ENCODE peak calls at places on chromosomes 13 and 19, in four cellular contexts. Z, M, W and L are unnamed samples.

GRCh38 chr19:4543444-4543843 is 3.6 kb upstream of the LRG1 start:
- DNase-seq in Z (no peak), M (no peak), W (no peak), L (no peak)

GRCh38 chr13:28466151-28466550 is 28.8 kb downstream of the FLT1 start:
- DNase-seq in Z (no peak), M (no peak), W (no peak), L (no peak)

GRCh38 chr19:35666251-35666913 is at the start of gene UPK1A:
- DNase-seq in Z (no peak), M (no peak), W (no peak), L (no peak)

GRCh38 chr13:76917096-76917495 is 30.9 kb upstream of the KCTD12 start:
- DNase-seq in Z (no peak), M (no peak), W (peak; percentile 11), L (no peak)

GRCh38 chr13:94617389-94618000 is 15.8 kb downstream of the GPR180 start:
- DNase-seq in Z (no peak), M (peak; percentile 21), W (peak; percentile 37), L (peak; percentile 35)

GRCh38 chr13:65159803-65160202 is 2070.3 kb downstream of the PCDH9 start:
- DNase-seq in Z (no peak), M (no peak), W (no peak), L (no peak)

GRCh38 chr19:3608079-3608641 is 1.5 kb upstream of the TBXA2R start:
- DNase-seq in Z (no peak), M (no peak), W (peak; percentile 89), L (no peak)

GRCh38 chr19:13012690-13013608 is 17.7 kb downstream of the NFIX start:
- DNase-seq in Z (no peak), M (peak; percentile 52), W (peak; percentile 78), L (peak; percentile 68)

GRCh38 chr19:58572818-58573657 is at the start of gene MZF1:
- DNase-seq in Z (peak; percentile 99), M (peak; percentile 99), W (peak; percentile 100), L (peak; percentile 100)

GRCh38 chr19:30128211-30128610 is 186.2 kb downstream of the URI1 start:
- DNase-seq in Z (no peak), M (no peak), W (no peak), L (no peak)

GRCh38 chr13:81304121-81304659 is 963.3 kb upstream of the SPRY2 start:
- DNase-seq in Z (no peak), M (no peak), W (no peak), L (no peak)

GRCh38 chr19:9839415-9839814 is 4.3 kb downstream of the PIN1 start:
- DNase-seq in Z (no peak), M (no peak), W (no peak), L (no peak)

GRCh38 chr13:41609828-41610227 is 152.5 kb downstream of the RGCC start:
- DNase-seq in Z (no peak), M (no peak), W (no peak), L (no peak)

GRCh38 chr19:8702350-8702749 is 3.8 kb upstream of the ACTL9 start:
- DNase-seq in Z (no peak), M (no peak), W (peak; percentile 17), L (no peak)

GRCh38 chr13:110856941-110857835 is 57.7 kb downstream of the ANKRD10 start:
- DNase-seq in Z (no peak), M (no peak), W (no peak), L (no peak)

GRCh38 chr19:52567921-52568320 is 2.2 kb upstream of the ZNF701 start:
- DNase-seq in Z (no peak), M (no peak), W (no peak), L (no peak)

GRCh38 chr19:28428644-28429348 is 784.2 kb downstream of the UQCRFS1 start:
- DNase-seq in Z (no peak), M (no peak), W (peak; percentile 14), L (no peak)

GRCh38 chr19:28425431-28425931 is 787.5 kb downstream of the UQCRFS1 start:
- DNase-seq in Z (no peak), M (no peak), W (no peak), L (no peak)

GRCh38 chr19:28426110-28426901 is 786.6 kb downstream of the UQCRFS1 start:
- DNase-seq in Z (no peak), M (no peak), W (no peak), L (no peak)

GRCh38 chr19:28427256-28428083 is 785.5 kb downstream of the UQCRFS1 start:
- DNase-seq in Z (no peak), M (no peak), W (no peak), L (no peak)

DNA sequence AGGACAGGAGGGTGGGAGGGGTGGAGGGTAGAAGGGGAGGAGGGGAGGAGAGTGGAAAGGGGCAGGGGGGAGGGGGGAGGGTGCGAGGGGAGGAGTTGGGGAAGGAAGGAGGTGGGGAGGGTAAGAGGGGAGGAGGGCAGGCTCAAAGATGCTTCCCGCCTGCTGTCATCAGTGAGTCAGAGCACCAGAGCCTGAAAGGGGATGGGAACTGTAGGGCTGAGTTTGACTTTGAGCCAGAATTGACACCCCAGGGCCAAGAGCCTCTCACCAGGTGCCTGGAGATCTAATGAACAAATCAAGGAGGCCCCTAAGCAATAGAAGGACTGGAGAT is 786.1 kb downstream of the UQCRFS1 start:
- DNase-seq in Z (no peak), M (no peak), W (peak; percentile 36), L (no peak)
- H3K36me3 ChIP-seq in Z (no peaks in the 10 kb centered on the region), M (no peaks in the 10 kb centered on the region), W (peaks cover 58% of the 10 kb centered on the region), L (no peaks in the 10 kb centered on the region)

GRCh38 chr19:18118420-18119242 is 21.1 kb downstream of the MAST3 start:
- DNase-seq in Z (no peak), M (no peak), W (no peak), L (no peak)

GRCh38 chr19:18117692-18118378 is 20.3 kb downstream of the MAST3 start:
- DNase-seq in Z (no peak), M (peak; percentile 71), W (peak; percentile 93), L (peak; percentile 97)

GRCh38 chr19:18120127-18120526 is 22.5 kb downstream of the MAST3 start:
- DNase-seq in Z (no peak), M (no peak), W (no peak), L (no peak)

GRCh38 chr19:18119243-18120105 is 21.9 kb downstream of the MAST3 start:
- DNase-seq in Z (no peak), M (no peak), W (no peak), L (peak; percentile 20)

GRCh38 chr19:18117364-18117691 is 19.8 kb downstream of the MAST3 start:
- DNase-seq in Z (no peak), M (no peak), W (no peak), L (no peak)
- H3K27ac ChIP-seq in Z (no peak overlapping the region), M (peak overlapping the region; percentile 30), W (peak overlapping the region; percentile 59), L (peak overlapping the region; percentile 55)

DNA sequence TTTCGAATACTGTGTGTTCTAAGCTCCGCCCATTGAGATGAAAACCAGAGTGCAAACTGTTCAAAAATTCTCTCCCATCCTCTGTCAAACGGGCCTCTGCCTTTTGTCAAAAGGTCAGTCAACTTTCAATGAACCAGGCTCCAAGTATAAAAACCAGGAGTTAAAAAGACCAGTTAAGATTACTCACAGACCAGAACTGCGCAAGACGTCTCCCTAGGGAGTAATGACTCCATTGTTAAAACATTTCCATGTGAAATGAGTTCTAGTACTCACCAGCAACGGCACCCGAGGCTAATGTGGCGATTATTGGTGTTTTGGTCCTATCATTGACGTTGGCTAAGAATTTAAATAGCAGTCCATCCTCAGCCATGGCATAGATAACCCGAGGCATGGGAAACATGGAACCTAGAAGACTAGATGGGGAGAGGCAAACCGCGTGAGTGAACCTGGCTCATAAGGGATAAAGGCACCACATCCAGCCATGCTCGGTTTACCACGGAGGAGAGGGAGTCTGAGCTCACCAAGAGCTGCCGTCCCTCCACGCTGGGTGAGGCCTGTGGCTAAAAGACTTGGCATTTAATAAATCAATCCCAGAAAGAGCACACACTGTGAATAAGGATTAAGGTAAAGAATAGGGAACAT is 73.3 kb downstream of the SLC7A1 start:
- DNase-seq in Z (no peak), M (no peak), W (no peak), L (no peak)
- TF ChIP-seq JUNB in Z (no peak), M (no peak), W (no peak), L (no peak)

DNA sequence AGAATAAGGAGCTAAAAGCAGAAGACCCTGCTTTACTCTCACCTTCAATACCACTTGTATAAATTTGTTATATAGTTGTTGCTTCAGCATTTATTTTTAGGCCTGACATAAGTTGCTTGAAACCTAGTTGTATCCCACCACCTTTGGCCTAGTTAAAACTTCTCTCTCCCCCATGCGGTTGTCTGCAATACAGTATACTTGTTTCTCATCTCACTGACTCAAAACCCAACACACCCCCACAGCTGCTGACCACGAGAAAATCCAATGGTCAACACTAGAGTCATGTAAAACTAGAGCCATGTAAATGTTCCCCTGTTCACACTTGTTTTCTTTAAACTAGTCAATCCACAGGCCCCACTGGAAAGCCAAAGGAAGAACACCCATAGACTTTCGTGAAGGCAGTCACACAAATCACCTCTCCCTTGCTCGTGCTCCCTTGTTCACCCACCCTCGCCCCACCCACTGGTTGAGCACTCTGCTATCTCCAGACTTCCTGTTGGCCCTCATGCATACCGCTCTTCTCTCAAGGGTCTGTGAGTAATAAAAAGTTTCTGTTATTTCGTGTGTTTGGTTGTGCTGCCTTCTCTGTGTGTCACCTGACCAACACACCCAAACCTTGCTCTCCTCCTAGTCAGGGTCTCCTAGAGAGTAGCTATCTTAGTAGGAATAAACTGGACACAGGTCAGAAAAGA is 12.9 kb upstream of the CCDC169 start:
- DNase-seq in Z (no peak), M (no peak), W (peak; percentile 14), L (no peak)
- H3K36me3 ChIP-seq in Z (no peaks in the 10 kb centered on the region), M (no peaks in the 10 kb centered on the region), W (peaks cover 55% of the 10 kb centered on the region), L (peaks cover 26% of the 10 kb centered on the region)

GRCh38 chr13:40592035-40592434 is 74.4 kb downstream of the FOXO1 start:
- DNase-seq in Z (no peak), M (no peak), W (no peak), L (no peak)
- H3K27ac ChIP-seq in Z (no peak overlapping the region), M (no peak overlapping the region), W (no peak overlapping the region), L (no peak overlapping the region)

GRCh38 chr13:44574466-44574855 is 1.7 kb downstream of the TSC22D1 start:
- DNase-seq in Z (no peak), M (no peak), W (no peak), L (no peak)

GRCh38 chr13:44575035-44575434 is 1.1 kb downstream of the TSC22D1 start:
- DNase-seq in Z (no peak), M (no peak), W (no peak), L (no peak)

GRCh38 chr13:44575741-44576395 is at the start of gene TSC22D1:
- DNase-seq in Z (no peak), M (no peak), W (no peak), L (peak; percentile 56)

GRCh38 chr13:44573790-44574465 is 2.2 kb downstream of the TSC22D1 start:
- DNase-seq in Z (no peak), M (peak; percentile 11), W (peak; percentile 44), L (peak; percentile 70)

GRCh38 chr13:44573071-44573470 is 3.1 kb downstream of the TSC22D1 start:
- DNase-seq in Z (no peak), M (no peak), W (no peak), L (peak; percentile 49)
- TF ChIP-seq JUNB in Z (no peak), M (no peak), W (no peak), L (no peak)

GRCh38 chr19:16531380-16531669 is 10.9 kb downstream of the CHERP start:
- DNase-seq in Z (no peak), M (no peak), W (no peak), L (no peak)

GRCh38 chr19:16536130-16536529 is 6.1 kb downstream of the CHERP start:
- DNase-seq in Z (no peak), M (no peak), W (no peak), L (no peak)

GRCh38 chr19:16532440-16533273 is 9.6 kb downstream of the CHERP start:
- DNase-seq in Z (no peak), M (no peak), W (no peak), L (no peak)

GRCh38 chr19:16537111-16537510 is 5.1 kb downstream of the CHERP start:
- DNase-seq in Z (no peak), M (no peak), W (no peak), L (no peak)

GRCh38 chr19:16535381-16535780 is 6.9 kb downstream of the CHERP start:
- DNase-seq in Z (no peak), M (no peak), W (no peak), L (no peak)
- H3K36me3 ChIP-seq in Z (peaks cover 11% of the 10 kb centered on the region), M (peaks cover 87% of the 10 kb centered on the region), W (peaks cover 97% of the 10 kb centered on the region), L (peaks cover 23% of the 10 kb centered on the region)

GRCh38 chr13:106573279-106573831 is 5.4 kb upstream of the ARGLU1 start:
- DNase-seq in Z (no peak), M (no peak), W (no peak), L (no peak)
- H3K27ac ChIP-seq in Z (no peak overlapping the region), M (no peak overlapping the region), W (no peak overlapping the region), L (no peak overlapping the region)